ENCODE peak calls at places on chromosomes 6 and 20, in six cellular contexts. M, Y, S, V, O and N are unnamed samples.

GRCh38 chr20:46308258-46309157 is at the start of gene CDH22:
- DNase-seq in M (peak), O (peak), V (no peak), S (no peak), Y (peak), N (peak)

GRCh38 chr6:125790403-125791150 is at the start of gene NCOA7:
- DNase-seq in S (peak), M (peak), Y (peak), V (no peak), O (peak), N (peak)

GRCh38 chr20:24772667-24773066 is 176.4 kb upstream of the CST7 start:
- DNase-seq in S (no peak), V (no peak), Y (no peak), O (no peak), M (no peak), N (no peak)

GRCh38 chr20:11912013-11912663 is 5.6 kb upstream of the BTBD3 start:
- DNase-seq in Y (peak), M (no peak), O (no peak), V (no peak), S (no peak), N (no peak)

GRCh38 chr20:21519136-21519584 is 5.3 kb upstream of the NKX2-2 start:
- DNase-seq in O (no peak), M (no peak), S (no peak), Y (no peak), V (no peak), N (no peak)

GRCh38 chr6:94052754-94053153 is 633.4 kb upstream of the EPHA7 start:
- DNase-seq in V (no peak), Y (peak), S (no peak), M (no peak), O (no peak), N (no peak)

GRCh38 chr6:147384029-147384428 is 124.5 kb upstream of the SAMD5 start:
- DNase-seq in Y (no peak), M (peak), S (no peak), O (no peak), V (no peak), N (no peak)

GRCh38 chr6:39037707-39038106 is 10.9 kb upstream of the GLP1R start:
- DNase-seq in Y (no peak), O (no peak), V (no peak), M (no peak), S (no peak), N (no peak)

GRCh38 chr6:36888654-36889481 is 3.1 kb downstream of the C6orf89 start:
- DNase-seq in Y (no peak), V (no peak), O (no peak), M (no peak), S (no peak), N (no peak)

GRCh38 chr20:49276201-49276894 is 1.5 kb downstream of the ZNFX1 start:
- DNase-seq in S (no peak), M (no peak), V (no peak), Y (peak), O (no peak), N (peak)

GRCh38 chr20:59484228-59484627 is 120.1 kb upstream of the PHACTR3 start:
- DNase-seq in Y (no peak), M (no peak), V (no peak), S (no peak), O (no peak), N (no peak)

GRCh38 chr20:8399963-8400362 is 267.9 kb downstream of the PLCB1 start:
- DNase-seq in S (no peak), M (peak), Y (no peak), V (no peak), O (no peak), N (no peak)

GRCh38 chr20:59671661-59672471 is 67.5 kb downstream of the PHACTR3 start:
- DNase-seq in M (no peak), Y (no peak), O (no peak), S (no peak), V (no peak), N (no peak)

GRCh38 chr6:112575309-112575834 is 228.2 kb downstream of the RFPL4B start:
- DNase-seq in O (no peak), S (no peak), Y (no peak), V (no peak), M (no peak), N (no peak)

GRCh38 chr6:110541701-110542309 is 65.4 kb upstream of the SLC22A16 start:
- DNase-seq in V (no peak), Y (peak), M (no peak), S (peak), O (no peak), N (peak)

GRCh38 chr6:7016238-7016637 is 91.5 kb upstream of the RREB1 start:
- DNase-seq in V (no peak), Y (no peak), O (no peak), S (no peak), M (no peak), N (no peak)

GRCh38 chr6:13795041-13795748 is 19.2 kb downstream of the MCUR1 start:
- DNase-seq in S (peak), M (no peak), O (peak), V (no peak), Y (peak), N (peak)

GRCh38 chr20:50930139-50931047 is 844 bp downstream of the ADNP start:
- DNase-seq in V (no peak), O (peak), M (peak), Y (no peak), S (no peak), N (no peak)

GRCh38 chr6:151148111-151148510 is 91.7 kb upstream of the AKAP12 start:
- DNase-seq in O (no peak), V (no peak), M (no peak), S (no peak), Y (no peak), N (no peak)

GRCh38 chr6:151440930-151441329 is 11.0 kb downstream of the RMND1 start:
- DNase-seq in V (no peak), O (no peak), S (no peak), M (no peak), Y (peak), N (peak)

GRCh38 chr6:138571585-138572199 is 72.4 kb upstream of the NHSL1 start:
- DNase-seq in M (no peak), S (no peak), Y (no peak), O (no peak), V (no peak), N (no peak)

GRCh38 chr6:17904491-17905120 is 82.8 kb downstream of the KIF13A start:
- DNase-seq in V (no peak), S (no peak), O (no peak), Y (no peak), M (no peak), N (no peak)

GRCh38 chr6:162177733-162178132 is 549.8 kb downstream of the PRKN start:
- DNase-seq in Y (peak), S (no peak), V (no peak), O (no peak), M (no peak), N (peak)

GRCh38 chr6:110116258-110116657 is 63.2 kb downstream of the WASF1 start:
- DNase-seq in V (no peak), Y (no peak), O (no peak), S (no peak), M (no peak), N (no peak)

GRCh38 chr6:117491916-117492315 is 9.4 kb downstream of the DCBLD1 start:
- DNase-seq in Y (peak), S (no peak), O (no peak), V (no peak), M (no peak), N (no peak)

GRCh38 chr20:64055893-64056638 is 6.6 kb upstream of the SOX18 start:
- DNase-seq in S (no peak), V (no peak), M (no peak), Y (no peak), O (no peak), N (no peak)

GRCh38 chr20:57658447-57659130 is 38.4 kb upstream of the ZBP1 start:
- DNase-seq in S (no peak), O (no peak), M (no peak), V (no peak), Y (no peak), N (no peak)

GRCh38 chr20:47187450-47188195 is 168.9 kb downstream of the ZMYND8 start:
- DNase-seq in V (no peak), Y (no peak), O (no peak), S (no peak), M (no peak), N (no peak)

GRCh38 chr6:48990746-48991145 is 472.3 kb downstream of the MMUT start:
- DNase-seq in Y (no peak), S (no peak), O (no peak), V (no peak), M (no peak), N (no peak)

GRCh38 chr6:162181741-162182401 is 545.7 kb downstream of the PRKN start:
- DNase-seq in S (no peak), M (no peak), Y (peak), O (no peak), V (no peak), N (no peak)